ENCODE peak calls at places on chromosomes 16 and 17, in seven cellular contexts. N, T, S, Q, F, U and O are unnamed samples.

GRCh38 chr17:13822671-13823070 is 220.9 kb upstream of the HS3ST3A1 start:
- DNase-seq in N (no peak), Q (no peak), F (no peak), U (no peak), T (no peak), S (no peak), O (no peak)

GRCh38 chr16:48081656-48082055 is 74.1 kb downstream of the ABCC12 start:
- DNase-seq in S (peak; percentile 89), Q (no peak), U (no peak), F (no peak), N (no peak), T (peak; percentile 23), O (peak; percentile 72)

GRCh38 chr17:73667184-73667959 is 23.1 kb upstream of the SDK2 start:
- DNase-seq in S (no peak), Q (no peak), U (no peak), T (no peak), F (no peak), N (peak; percentile 28), O (no peak)

GRCh38 chr16:3637371-3637923 is 17.0 kb upstream of the DNASE1 start:
- DNase-seq in F (no peak), T (no peak), U (peak; percentile 50), N (peak; percentile 55), Q (peak; percentile 37), S (no peak), O (no peak)

GRCh38 chr16:241866-242265 is 7.2 kb downstream of the FAM234A start:
- DNase-seq in Q (no peak), F (no peak), N (no peak), T (no peak), S (no peak), U (no peak), O (no peak)

GRCh38 chr16:324451-325334 is 27.8 kb downstream of the AXIN1 start:
- DNase-seq in Q (peak; percentile 87), U (peak; percentile 17), F (peak; percentile 68), T (no peak), N (peak; percentile 39), S (no peak), O (no peak)

GRCh38 chr17:49388290-49388640 is 26.2 kb upstream of the ZNF652 start:
- DNase-seq in T (no peak), N (peak; percentile 65), S (no peak), Q (peak; percentile 64), F (no peak), U (no peak), O (no peak)

GRCh38 chr16:3112058-3112880 is at the start of gene ZNF205:
- DNase-seq in U (peak; percentile 56), N (no peak), T (peak; percentile 93), F (no peak), S (peak; percentile 59), Q (no peak), O (peak; percentile 87)

GRCh38 chr16:85068746-85069145 is 41.2 kb downstream of the KIAA0513 start:
- DNase-seq in Q (no peak), U (no peak), T (no peak), F (no peak), N (no peak), S (peak; percentile 22), O (no peak)

GRCh38 chr17:49548506-49549310 is 27.0 kb upstream of the NXPH3 start:
- DNase-seq in T (peak; percentile 62), F (no peak), Q (no peak), U (no peak), N (no peak), S (peak; percentile 55), O (no peak)

GRCh38 chr17:58352843-58353719 is 1.1 kb upstream of the SUPT4H1 start:
- DNase-seq in S (peak; percentile 27), F (no peak), Q (peak; percentile 47), U (no peak), N (no peak), T (peak; percentile 69), O (no peak)

GRCh38 chr17:79011451-79012147 is 2.0 kb upstream of the CANT1 start:
- DNase-seq in F (no peak), Q (no peak), N (no peak), S (peak; percentile 91), T (no peak), U (no peak), O (no peak)

GRCh38 chr17:79992657-79993389 is 42.8 kb downstream of the TBC1D16 start:
- DNase-seq in S (no peak), Q (no peak), T (no peak), F (no peak), N (no peak), U (no peak), O (no peak)

GRCh38 chr17:79192503-79193500 is 118.2 kb downstream of the ENGASE start:
- DNase-seq in Q (no peak), F (peak; percentile 40), U (peak; percentile 23), N (peak; percentile 9), S (peak; percentile 5), T (peak; percentile 58), O (peak; percentile 58)